ENCODE peak calls at places on chromosomes 5 and 9, in nine cellular contexts. Y, K, D, Z, O, R, A, M and U are unnamed samples.

GRCh38 chr9:109256381-109256780 is 64.5 kb downstream of the EPB41L4B start:
- DNase-seq in Y (no peak), R (no peak), K (no peak), M (no peak), A (no peak), O (no peak), Z (peak), D (no peak), U (no peak)

GRCh38 chr5:37554938-37555337 is 175.8 kb downstream of the WDR70 start:
- DNase-seq in D (peak), Z (no peak), O (peak), A (no peak), K (peak), M (no peak), R (no peak), Y (no peak), U (no peak)

GRCh38 chr5:135349886-135350285 is 49.1 kb downstream of the MACROH2A1 start:
- DNase-seq in Y (no peak), A (no peak), K (no peak), Z (no peak), O (no peak), R (no peak), D (no peak), M (no peak), U (no peak)

GRCh38 chr9:21836437-21837161 is 34.2 kb downstream of the MTAP start:
- DNase-seq in A (no peak), R (no peak), K (no peak), O (peak), Z (peak), M (no peak), D (no peak), Y (no peak), U (no peak)

GRCh38 chr5:150510460-150511263 is 2.7 kb downstream of the NDST1 start:
- DNase-seq in Z (no peak), D (no peak), Y (no peak), M (no peak), O (no peak), K (no peak), R (no peak), A (no peak), U (peak)

GRCh38 chr5:181187500-181188213 is 17.3 kb downstream of the TRIM7 start:
- DNase-seq in R (peak), M (peak), Y (peak), K (peak), D (no peak), O (peak), Z (peak), A (no peak), U (peak)

GRCh38 chr5:110815916-110816605 is 77.3 kb downstream of the SLC25A46 start:
- DNase-seq in Z (peak), M (no peak), K (no peak), R (no peak), D (no peak), A (no peak), O (peak), Y (no peak), U (no peak)

GRCh38 chr5:32302822-32303754 is 9.7 kb downstream of the MTMR12 start:
- DNase-seq in O (peak), D (no peak), K (no peak), M (no peak), Z (no peak), R (no peak), A (no peak), Y (no peak), U (no peak)

GRCh38 chr5:60652206-60652605 is 47.8 kb downstream of the DEPDC1B start:
- DNase-seq in O (peak), D (no peak), M (no peak), K (no peak), R (no peak), Z (peak), A (no peak), Y (no peak), U (no peak)

GRCh38 chr5:126633552-126633951 is 32.8 kb downstream of the PHAX start:
- DNase-seq in D (no peak), Y (peak), A (no peak), K (no peak), M (no peak), Z (no peak), O (no peak), R (no peak), U (no peak)

GRCh38 chr9:134211811-134212460 is 47.6 kb upstream of the RNU6ATAC start:
- DNase-seq in A (no peak), O (no peak), D (no peak), Y (peak), Z (no peak), R (peak), K (no peak), M (no peak), U (no peak)

GRCh38 chr5:112921031-112921832 is 795 bp downstream of the REEP5 start:
- DNase-seq in Y (peak), A (peak), K (peak), R (peak), D (peak), O (peak), Z (peak), M (peak), U (peak)

GRCh38 chr5:9924614-9925013 is 294.5 kb upstream of the TAS2R1 start:
- DNase-seq in D (no peak), O (no peak), Z (peak), A (no peak), K (no peak), Y (no peak), M (no peak), R (no peak), U (no peak)

GRCh38 chr5:62005551-62005950 is 300.5 kb upstream of the KIF2A start:
- DNase-seq in Z (no peak), M (no peak), O (no peak), Y (no peak), K (no peak), D (no peak), A (no peak), R (no peak), U (no peak)